ENCODE peak calls at places on chromosomes 4 and X, in eight cellular contexts. One of them, this sample, is unnamed.

GRCh38 chr4:57424231-57424897 is 314.2 kb upstream of the IGFBP7 start:
- DNase-seq in ureter: no peak
- DNase-seq in neural progenitor cell: no peak
- DNase-seq in GM20000: no peak
- DNase-seq in dermis microvascular lymphatic vessel endothelial cell: no peak
- DNase-seq in AG20443: peak; percentile 90
- DNase-seq in AG08396: peak; percentile 47
- DNase-seq in glomerular endothelial cell: no peak
- DNase-seq in this sample: no peak

GRCh38 chrX:99795495-99795894 is 614.6 kb downstream of the PCDH19 start:
- DNase-seq in ureter: no peak
- DNase-seq in GM20000: no peak
- DNase-seq in AG20443: no peak
- DNase-seq in neural progenitor cell: no peak
- DNase-seq in dermis microvascular lymphatic vessel endothelial cell: no peak
- DNase-seq in AG08396: no peak
- DNase-seq in glomerular endothelial cell: no peak
- DNase-seq in this sample: no peak

GRCh38 chr4:183876268-183876934 is 28.7 kb upstream of the STOX2 start:
- DNase-seq in glomerular endothelial cell: peak; percentile 37
- DNase-seq in ureter: peak; percentile 82
- DNase-seq in dermis microvascular lymphatic vessel endothelial cell: peak; percentile 28
- DNase-seq in neural progenitor cell: no peak
- DNase-seq in AG20443: peak; percentile 32
- DNase-seq in AG08396: peak; percentile 49
- DNase-seq in GM20000: no peak
- DNase-seq in this sample: no peak

GRCh38 chrX:100681581-100681980 is 37.6 kb downstream of the SRPX2 start:
- DNase-seq in AG20443: no peak
- DNase-seq in AG08396: no peak
- DNase-seq in neural progenitor cell: no peak
- DNase-seq in dermis microvascular lymphatic vessel endothelial cell: no peak
- DNase-seq in GM20000: no peak
- DNase-seq in ureter: no peak
- DNase-seq in glomerular endothelial cell: no peak
- DNase-seq in this sample: no peak

GRCh38 chr4:136650541-136651277 is 881.6 kb downstream of the PCDH18 start:
- DNase-seq in AG08396: no peak
- DNase-seq in ureter: no peak
- DNase-seq in GM20000: no peak
- DNase-seq in glomerular endothelial cell: no peak
- DNase-seq in neural progenitor cell: no peak
- DNase-seq in dermis microvascular lymphatic vessel endothelial cell: no peak
- DNase-seq in AG20443: no peak
- DNase-seq in this sample: no peak

GRCh38 chr4:5836943-5837342 is 55.9 kb downstream of the CRMP1 start:
- DNase-seq in GM20000: no peak
- DNase-seq in ureter: no peak
- DNase-seq in AG20443: no peak
- DNase-seq in glomerular endothelial cell: no peak
- DNase-seq in AG08396: no peak
- DNase-seq in dermis microvascular lymphatic vessel endothelial cell: no peak
- DNase-seq in neural progenitor cell: no peak
- DNase-seq in this sample: no peak

GRCh38 chrX:16869393-16870094 is 618 bp downstream of the RBBP7 start:
- DNase-seq in GM20000: peak; percentile 69
- DNase-seq in AG08396: peak; percentile 52
- DNase-seq in neural progenitor cell: peak; percentile 87
- DNase-seq in glomerular endothelial cell: no peak
- DNase-seq in AG20443: peak; percentile 49
- DNase-seq in ureter: no peak
- DNase-seq in dermis microvascular lymphatic vessel endothelial cell: no peak
- DNase-seq in this sample: peak; percentile 33

GRCh38 chr4:89336818-89337395 is 29.3 kb upstream of the GPRIN3 start:
- DNase-seq in glomerular endothelial cell: no peak
- DNase-seq in dermis microvascular lymphatic vessel endothelial cell: no peak
- DNase-seq in neural progenitor cell: no peak
- DNase-seq in AG08396: no peak
- DNase-seq in GM20000: no peak
- DNase-seq in ureter: no peak
- DNase-seq in AG20443: no peak
- DNase-seq in this sample: no peak

GRCh38 chrX:39961441-39961840 is 136.3 kb downstream of the BCOR start:
- DNase-seq in neural progenitor cell: no peak
- DNase-seq in AG08396: no peak
- DNase-seq in glomerular endothelial cell: no peak
- DNase-seq in dermis microvascular lymphatic vessel endothelial cell: no peak
- DNase-seq in ureter: no peak
- DNase-seq in AG20443: no peak
- DNase-seq in GM20000: no peak
- DNase-seq in this sample: no peak

GRCh38 chrX:97401154-97401553 is 517.4 kb downstream of the RPA4 start:
- DNase-seq in GM20000: no peak
- DNase-seq in dermis microvascular lymphatic vessel endothelial cell: no peak
- DNase-seq in ureter: no peak
- DNase-seq in neural progenitor cell: no peak
- DNase-seq in AG08396: no peak
- DNase-seq in AG20443: no peak
- DNase-seq in glomerular endothelial cell: no peak
- DNase-seq in this sample: no peak

GRCh38 chr4:125594203-125594602 is 279.4 kb downstream of the FAT4 start:
- DNase-seq in glomerular endothelial cell: no peak
- DNase-seq in dermis microvascular lymphatic vessel endothelial cell: no peak
- DNase-seq in GM20000: no peak
- DNase-seq in ureter: no peak
- DNase-seq in AG08396: no peak
- DNase-seq in neural progenitor cell: no peak
- DNase-seq in AG20443: no peak
- DNase-seq in this sample: no peak

GRCh38 chr4:102521570-102522553 is 20.7 kb downstream of the NFKB1 start:
- DNase-seq in AG08396: no peak
- DNase-seq in dermis microvascular lymphatic vessel endothelial cell: no peak
- DNase-seq in neural progenitor cell: no peak
- DNase-seq in AG20443: no peak
- DNase-seq in glomerular endothelial cell: no peak
- DNase-seq in GM20000: no peak
- DNase-seq in ureter: no peak
- DNase-seq in this sample: no peak

GRCh38 chr4:98626350-98626749 is 32.1 kb downstream of the TSPAN5 start:
- DNase-seq in glomerular endothelial cell: no peak
- DNase-seq in neural progenitor cell: no peak
- DNase-seq in AG08396: peak; percentile 66
- DNase-seq in AG20443: peak; percentile 81
- DNase-seq in ureter: peak; percentile 47
- DNase-seq in dermis microvascular lymphatic vessel endothelial cell: peak; percentile 50
- DNase-seq in GM20000: no peak
- DNase-seq in this sample: no peak

GRCh38 chr4:173334891-173335754 is 965 bp upstream of the HMGB2 start:
- DNase-seq in AG20443: peak; percentile 85
- DNase-seq in neural progenitor cell: peak; percentile 96
- DNase-seq in ureter: peak; percentile 59
- DNase-seq in glomerular endothelial cell: no peak
- DNase-seq in dermis microvascular lymphatic vessel endothelial cell: no peak
- DNase-seq in GM20000: peak; percentile 72
- DNase-seq in AG08396: peak; percentile 86
- DNase-seq in this sample: peak; percentile 70

GRCh38 chr4:36187723-36188333 is 56.5 kb downstream of the ARAP2 start:
- DNase-seq in GM20000: peak; percentile 7
- DNase-seq in AG20443: no peak
- DNase-seq in AG08396: no peak
- DNase-seq in glomerular endothelial cell: no peak
- DNase-seq in neural progenitor cell: peak; percentile 57
- DNase-seq in dermis microvascular lymphatic vessel endothelial cell: peak; percentile 2
- DNase-seq in ureter: no peak
- DNase-seq in this sample: peak; percentile 30

GRCh38 chrX:7139202-7140081 is 8.1 kb upstream of the STS start:
- DNase-seq in dermis microvascular lymphatic vessel endothelial cell: no peak
- DNase-seq in GM20000: no peak
- DNase-seq in glomerular endothelial cell: no peak
- DNase-seq in AG20443: peak; percentile 30
- DNase-seq in AG08396: peak; percentile 69
- DNase-seq in neural progenitor cell: no peak
- DNase-seq in ureter: no peak
- DNase-seq in this sample: no peak

GRCh38 chr4:145818001-145818400 is 120.6 kb downstream of the ZNF827 start:
- DNase-seq in GM20000: no peak
- DNase-seq in ureter: no peak
- DNase-seq in AG20443: no peak
- DNase-seq in AG08396: no peak
- DNase-seq in dermis microvascular lymphatic vessel endothelial cell: no peak
- DNase-seq in glomerular endothelial cell: no peak
- DNase-seq in neural progenitor cell: no peak
- DNase-seq in this sample: no peak

GRCh38 chr4:78369691-78370090 is 181.9 kb upstream of the ANXA3 start:
- DNase-seq in AG20443: peak; percentile 66
- DNase-seq in AG08396: no peak
- DNase-seq in ureter: no peak
- DNase-seq in GM20000: no peak
- DNase-seq in dermis microvascular lymphatic vessel endothelial cell: no peak
- DNase-seq in neural progenitor cell: peak; percentile 49
- DNase-seq in glomerular endothelial cell: no peak
- DNase-seq in this sample: peak; percentile 66

GRCh38 chr4:69951602-69952001 is 13.9 kb downstream of the CSN2 start:
- DNase-seq in dermis microvascular lymphatic vessel endothelial cell: no peak
- DNase-seq in AG08396: no peak
- DNase-seq in AG20443: no peak
- DNase-seq in GM20000: no peak
- DNase-seq in glomerular endothelial cell: no peak
- DNase-seq in ureter: no peak
- DNase-seq in neural progenitor cell: no peak
- DNase-seq in this sample: no peak

GRCh38 chr4:165301833-165302232 is 25.6 kb upstream of the MSMO1 start:
- DNase-seq in AG20443: peak; percentile 36
- DNase-seq in GM20000: peak; percentile 30
- DNase-seq in neural progenitor cell: no peak
- DNase-seq in ureter: no peak
- DNase-seq in glomerular endothelial cell: no peak
- DNase-seq in dermis microvascular lymphatic vessel endothelial cell: no peak
- DNase-seq in AG08396: peak; percentile 21
- DNase-seq in this sample: no peak

This sample was measured in HT-29.